ENCODE peak calls at places on chromosomes 11 and 22, in nine cellular contexts. X is NCI-H446; D is AG10803; W is T-helper 17 cell; A is ACHN; K is CD8-positive, alpha-beta memory T cell; V is stimulated activated CD4-positive, alpha-beta T cell treated with anti-CD3 and anti-CD28 coated beads, Interleukin-4, amount 100 ng/mL, for 24 hours; Y is effector CD4-positive, alpha-beta T cell; O is GM12892. E is an unnamed sample.

GRCh38 chr11:69520186-69520585 is 38.7 kb downstream of the LINC01488 start:
- DNase-seq in K (no peak), V (no peak), D (peak; percentile 66), X (no peak), O (no peak), Y (no peak), A (no peak), W (no peak), E (no peak)

GRCh38 chr11:86116996-86117705 is 48.3 kb upstream of the PICALM start:
- DNase-seq in D (peak; percentile 23), V (no peak), Y (no peak), K (no peak), X (no peak), O (no peak), W (no peak), A (peak; percentile 73), E (no peak)

GRCh38 chr11:116808262-116809175 is 14.6 kb downstream of the APOA4 start:
- DNase-seq in A (no peak), K (no peak), W (no peak), O (no peak), D (peak; percentile 47), X (no peak), Y (no peak), V (no peak), E (no peak)

GRCh38 chr11:128193633-128194032 is 393.7 kb downstream of the ETS1 start:
- DNase-seq in Y (no peak), O (no peak), K (no peak), D (no peak), W (no peak), X (no peak), A (no peak), V (no peak), E (no peak)

GRCh38 chr22:17162731-17163130 is 3.7 kb upstream of the HDHD5 start:
- DNase-seq in V (no peak), A (no peak), W (no peak), O (no peak), X (no peak), D (no peak), K (no peak), Y (no peak), E (no peak)

GRCh38 chr22:24007253-24008021 is 2.2 kb upstream of the GSTT4 start:
- DNase-seq in V (no peak), W (no peak), A (no peak), K (no peak), Y (no peak), D (no peak), X (no peak), O (no peak), E (no peak)

GRCh38 chr11:61042961-61043540 is 59.2 kb upstream of the CD5 start:
- DNase-seq in D (no peak), X (no peak), V (no peak), W (no peak), K (no peak), Y (no peak), O (no peak), A (no peak), E (no peak)

GRCh38 chr11:60165946-60166345 is 16.9 kb downstream of the MS4A6A start:
- DNase-seq in X (no peak), W (no peak), A (no peak), K (no peak), O (no peak), V (no peak), D (no peak), Y (no peak), E (no peak)

GRCh38 chr11:111282663-111283062 is 15.7 kb upstream of the POU2AF3 start:
- DNase-seq in Y (no peak), A (no peak), O (no peak), K (no peak), D (no peak), W (no peak), V (no peak), X (no peak), E (no peak)

GRCh38 chr11:74418509-74418895 is 20.3 kb upstream of the PGM2L1 start:
- DNase-seq in O (no peak), Y (no peak), X (no peak), A (peak; percentile 29), V (no peak), K (no peak), W (no peak), D (peak; percentile 37), E (no peak)

GRCh38 chr11:76030286-76030685 is 176.0 kb downstream of the WNT11 start:
- DNase-seq in A (no peak), V (no peak), X (no peak), W (no peak), O (no peak), K (no peak), Y (no peak), D (no peak), E (no peak)